ENCODE peak calls at places on chromosomes 7 and 10, in seven cellular contexts. R, H, B, X, L, M and S are unnamed samples.

GRCh38 chr10:29555091-29555745 is 79.6 kb downstream of the SVIL start:
- DNase-seq in B (no peak), L (no peak), X (no peak), M (no peak), R (no peak), H (no peak), S (no peak)

GRCh38 chr10:80583681-80584080 is 46.0 kb downstream of the SH2D4B start:
- DNase-seq in M (no peak), B (no peak), H (no peak), X (no peak), L (no peak), R (no peak), S (no peak)

GRCh38 chr10:33878238-33878637 is 543.8 kb upstream of the NRP1 start:
- DNase-seq in H (no peak), L (no peak), M (no peak), X (no peak), R (no peak), B (no peak), S (no peak)

GRCh38 chr10:93126484-93127052 is 52.9 kb downstream of the CYP26A1 start:
- DNase-seq in H (no peak), X (no peak), M (no peak), L (peak; percentile 42), B (peak; percentile 41), R (no peak), S (no peak)

GRCh38 chr7:219581-220150 is 27.3 kb downstream of the FAM20C start:
- DNase-seq in X (peak; percentile 84), L (no peak), R (no peak), M (no peak), H (no peak), B (no peak), S (no peak)

GRCh38 chr10:119687192-119688032 is 36.2 kb downstream of the BAG3 start:
- DNase-seq in M (no peak), H (no peak), B (peak; percentile 90), L (no peak), X (no peak), R (no peak), S (no peak)

GRCh38 chr7:95916573-95917371 is 144.4 kb downstream of the DYNC1I1 start:
- DNase-seq in H (peak; percentile 57), L (peak; percentile 61), X (peak; percentile 23), B (peak; percentile 41), R (peak; percentile 86), M (peak; percentile 17), S (no peak)

GRCh38 chr10:8053446-8054242 is 844 bp upstream of the GATA3 start:
- DNase-seq in H (peak; percentile 96), R (peak; percentile 89), X (peak; percentile 99), B (peak; percentile 99), L (peak; percentile 94), M (peak; percentile 85), S (peak; percentile 0)

GRCh38 chr7:106659369-106659962 is 1.5 kb downstream of the CCDC71L start:
- DNase-seq in M (no peak), X (no peak), R (no peak), B (no peak), L (no peak), H (no peak), S (no peak)

GRCh38 chr10:102261196-102261595 is 15.9 kb downstream of the GBF1 start:
- DNase-seq in H (no peak), X (no peak), R (no peak), B (no peak), L (no peak), M (no peak), S (no peak)

GRCh38 chr10:615583-616152 is 73.8 kb downstream of the DIP2C start:
- DNase-seq in L (no peak), B (no peak), R (no peak), H (no peak), X (no peak), M (no peak), S (no peak)

GRCh38 chr10:17209931-17210330 is 8.5 kb upstream of the TRDMT1 start:
- DNase-seq in X (no peak), H (no peak), M (no peak), R (no peak), B (no peak), L (no peak), S (no peak)

GRCh38 chr10:90947025-90947960 is 26.4 kb upstream of the ANKRD1 start:
- DNase-seq in B (no peak), X (no peak), L (no peak), M (no peak), R (no peak), H (no peak), S (no peak)

GRCh38 chr7:27210441-27211083 is 10.7 kb upstream of the HOXA13 start:
- DNase-seq in H (no peak), X (peak; percentile 88), R (peak; percentile 63), M (no peak), B (peak; percentile 92), L (peak; percentile 73), S (no peak)

GRCh38 chr7:101099969-101100781 is 14.9 kb downstream of the TRIM56 start:
- DNase-seq in R (peak; percentile 92), M (peak; percentile 48), X (peak; percentile 75), L (peak; percentile 54), H (peak; percentile 71), B (peak; percentile 90), S (peak; percentile 60)

GRCh38 chr10:98074315-98074911 is 44.0 kb upstream of the CRTAC1 start:
- DNase-seq in X (no peak), R (peak; percentile 36), L (peak; percentile 41), H (no peak), B (peak; percentile 41), M (no peak), S (no peak)

GRCh38 chr7:123714296-123715080 is 34.3 kb downstream of the WASL start:
- DNase-seq in H (no peak), R (no peak), L (no peak), M (no peak), B (no peak), X (no peak), S (no peak)

GRCh38 chr7:49797987-49798660 is 24.7 kb downstream of the VWC2 start:
- DNase-seq in L (no peak), H (no peak), B (no peak), R (peak; percentile 58), M (no peak), X (no peak), S (no peak)

GRCh38 chr7:66950311-66950710 is 29.3 kb downstream of the TMEM248 start:
- DNase-seq in B (no peak), X (no peak), M (no peak), L (no peak), H (no peak), R (no peak), S (no peak)

GRCh38 chr10:77970869-77971803 is 44.6 kb upstream of the DLG5 start:
- DNase-seq in M (no peak), H (no peak), L (no peak), B (no peak), R (peak; percentile 54), X (peak; percentile 40), S (no peak)